ENCODE peak calls at places on chromosomes 4 and X, in four cellular contexts. D is left ventricle myocardium superior; N is stimulated activated naive B cell treated with anti-CD40 and anti-IgM and Interleukin-4, amounts not matched to agents 10 μg/mL and 1 μg/mL and 100 μg/mL, for 72 hours; Y is A549. X is an unnamed sample.

GRCh38 chrX:71195959-71196727 is 26.9 kb upstream of the GJB1 start:
- ATAC-seq in N (peak), D (no peak), Y (no peak), X (no peak)

GRCh38 chr4:90328558-90328957 is 201.4 kb downstream of the CCSER1 start:
- ATAC-seq in D (peak), Y (no peak), N (no peak), X (no peak)

GRCh38 chrX:104343408-104344129 is 88.8 kb upstream of the ESX1 start:
- ATAC-seq in Y (peak), D (no peak), N (peak), X (no peak)

GRCh38 chr4:26020896-26021295 is 106.9 kb downstream of the SMIM20 start:
- ATAC-seq in D (no peak), Y (no peak), N (no peak), X (no peak)

GRCh38 chrX:11319689-11320302 is 26.6 kb downstream of the AMELX start:
- ATAC-seq in D (no peak), Y (no peak), N (no peak), X (no peak)

GRCh38 chr4:76199664-76200211 is 13.9 kb downstream of the SCARB2 start:
- ATAC-seq in Y (no peak), N (peak), D (peak), X (no peak)

GRCh38 chr4:145132521-145133098 is 34.5 kb downstream of the ABCE1 start:
- ATAC-seq in Y (peak), D (peak), N (peak), X (no peak)

GRCh38 chr4:101347267-101347556 is at the start of gene PPP3CA:
- ATAC-seq in N (no peak), Y (no peak), D (no peak), X (no peak)

GRCh38 chrX:11363069-11363594 is 69.9 kb downstream of the AMELX start:
- ATAC-seq in D (peak), N (peak), Y (no peak), X (no peak)

GRCh38 chr4:100986360-100986868 is 360.9 kb downstream of the PPP3CA start:
- ATAC-seq in N (no peak), D (peak), Y (no peak), X (no peak)

GRCh38 chr4:7917669-7918068 is 22.0 kb downstream of the AFAP1 start:
- ATAC-seq in N (no peak), D (no peak), Y (peak), X (no peak)

GRCh38 chr4:188008377-188008776 is 12.8 kb downstream of the ZFP42 start:
- ATAC-seq in N (no peak), D (no peak), Y (peak), X (no peak)

GRCh38 chrX:135170468-135170867 is 730 bp downstream of the CT55 start:
- ATAC-seq in Y (no peak), D (no peak), N (no peak), X (no peak)

GRCh38 chrX:151902813-151903591 is 9.7 kb upstream of the MAGEA4 start:
- ATAC-seq in Y (peak), D (peak), N (no peak), X (peak)

GRCh38 chr4:182257503-182257902 is 14.3 kb downstream of the TENM3 start:
- ATAC-seq in Y (no peak), N (no peak), D (no peak), X (no peak)

GRCh38 chrX:18855919-18856644 is 127.8 kb downstream of the PHKA2 start:
- ATAC-seq in Y (no peak), N (peak), D (no peak), X (no peak)

GRCh38 chr4:145736241-145736831 is 56.4 kb downstream of the C4orf51 start:
- ATAC-seq in D (peak), Y (no peak), N (no peak), X (peak)

GRCh38 chr4:147482281-147482680 is 1.4 kb downstream of the EDNRA start:
- ATAC-seq in N (no peak), Y (no peak), D (no peak), X (no peak)

X was measured in gastroesophageal sphincter.